ENCODE peak calls at places on chromosomes 12 and 14, in seven cellular contexts. Z, X, U, O, F, L and Y are unnamed samples.
A peak's percentile ranks its signal among the peaks of the same experiment; 100 is the strongest.

GRCh38 chr14:69152181-69152943 is 557 bp downstream of the DCAF5 start:
- DNase-seq in L (peak; percentile 52), F (peak; percentile 28), Z (peak; percentile 85), X (no peak), O (no peak), U (peak; percentile 71), Y (no peak)

GRCh38 chr14:33477752-33478151 is 473.1 kb downstream of the EGLN3 start:
- DNase-seq in F (no peak), L (peak; percentile 11), O (no peak), X (peak; percentile 9), Z (peak; percentile 81), U (no peak), Y (no peak)

GRCh38 chr12:4107436-4107878 is 166.1 kb upstream of the CCND2 start:
- DNase-seq in O (no peak), U (peak; percentile 99), F (peak; percentile 42), X (no peak), L (peak; percentile 27), Z (peak; percentile 36), Y (peak; percentile 80)

GRCh38 chr14:75401356-75401755 is 26.5 kb upstream of the JDP2 start:
- DNase-seq in O (no peak), U (no peak), F (no peak), Z (no peak), X (no peak), L (peak; percentile 24), Y (no peak)

GRCh38 chr12:103779410-103780092 is 61.5 kb downstream of the NT5DC3 start:
- DNase-seq in X (no peak), Z (no peak), U (no peak), F (no peak), O (no peak), L (no peak), Y (no peak)

GRCh38 chr12:69396041-69396440 is 36.5 kb downstream of the YEATS4 start:
- DNase-seq in U (no peak), Z (no peak), X (no peak), O (no peak), F (no peak), L (no peak), Y (no peak)

GRCh38 chr12:80509781-80510556 is 65.9 kb downstream of the PTPRQ start:
- DNase-seq in L (peak; percentile 82), Z (peak; percentile 69), X (no peak), O (no peak), U (no peak), F (no peak), Y (no peak)

GRCh38 chr14:98237939-98238338 is 1034.1 kb downstream of the BCL11B start:
- DNase-seq in X (no peak), L (no peak), F (no peak), Z (no peak), O (no peak), U (no peak), Y (no peak)

GRCh38 chr14:85479771-85480170 is 50.2 kb upstream of the FLRT2 start:
- DNase-seq in F (no peak), Z (no peak), U (no peak), X (no peak), L (no peak), O (no peak), Y (no peak)

GRCh38 chr12:292186-292585 is 29.6 kb upstream of the SLC6A13 start:
- DNase-seq in Z (no peak), O (no peak), F (no peak), X (no peak), L (no peak), U (no peak), Y (no peak)

GRCh38 chr14:88518592-88519512 is 36.0 kb downstream of the PTPN21 start:
- DNase-seq in U (no peak), F (no peak), O (no peak), L (peak; percentile 79), X (no peak), Z (no peak), Y (no peak)

GRCh38 chr12:128818065-128819022 is 5.4 kb downstream of the SLC15A4 start:
- DNase-seq in U (no peak), O (no peak), Z (peak; percentile 38), X (no peak), L (peak; percentile 48), F (no peak), Y (no peak)

GRCh38 chr12:40854669-40855068 is 162.4 kb downstream of the CNTN1 start:
- DNase-seq in O (no peak), U (no peak), F (no peak), Z (no peak), L (no peak), X (no peak), Y (no peak)

GRCh38 chr12:79414252-79414651 is 276.5 kb downstream of the PAWR start:
- DNase-seq in U (peak; percentile 68), X (no peak), O (peak; percentile 23), L (no peak), F (no peak), Z (peak; percentile 77), Y (no peak)

GRCh38 chr14:85316701-85317100 is 213.2 kb upstream of the FLRT2 start:
- DNase-seq in L (no peak), U (no peak), F (no peak), O (no peak), X (no peak), Z (peak; percentile 88), Y (no peak)

GRCh38 chr14:103194256-103195045 is 71.2 kb downstream of the TNFAIP2 start:
- DNase-seq in U (no peak), L (no peak), O (no peak), F (no peak), X (no peak), Z (no peak), Y (no peak)

GRCh38 chr12:124750787-124751471 is 112.7 kb downstream of the SCARB1 start:
- DNase-seq in Z (peak; percentile 39), X (no peak), U (no peak), O (no peak), F (no peak), L (no peak), Y (no peak)

GRCh38 chr12:54172102-54172630 is 16.6 kb downstream of the SMUG1 start:
- DNase-seq in X (no peak), L (no peak), Z (no peak), F (no peak), O (no peak), U (no peak), Y (no peak)

GRCh38 chr12:8796831-8797626 is 25.4 kb upstream of the A2ML1 start:
- DNase-seq in X (no peak), F (no peak), Z (no peak), L (no peak), O (no peak), U (no peak), Y (no peak)

GRCh38 chr12:67042697-67043131 is 226.4 kb upstream of the CAND1 start:
- DNase-seq in X (no peak), U (peak; percentile 96), Z (peak; percentile 93), O (peak; percentile 91), F (no peak), L (peak; percentile 35), Y (no peak)

GRCh38 chr12:51395283-51396230 is 4.4 kb upstream of the GALNT6 start:
- DNase-seq in O (no peak), U (no peak), Z (no peak), F (no peak), L (no peak), X (no peak), Y (no peak)

GRCh38 chr12:76713986-76714385 is 49.9 kb upstream of the ZDHHC17 start:
- DNase-seq in F (no peak), Z (no peak), U (no peak), O (no peak), X (no peak), L (no peak), Y (no peak)